ENCODE peak calls at places on chromosomes 16 and 17, in five cellular contexts. One of them, this sample, is unnamed.

GRCh38 chr16:70703041-70703834 is 17.4 kb upstream of the MTSS2 start:
- DNase-seq in activated T-cell treated with anti-CD3 and anti-CD28 coated beads, Interleukin-2, amount 50 U/mL, for 72 hours: no peak
- DNase-seq in iPS DF 19.7: no peak
- DNase-seq in NCI-H1105 treated with DMSO at 0.1 percent for 48 hours: no peak
- DNase-seq in activated CD4-positive, alpha-beta T cell treated with anti-CD3 and anti-CD28 coated beads for 24 hours: no peak
- DNase-seq in this sample: no peak

GRCh38 chr16:2333772-2334379 is 6.7 kb downstream of the ABCA3 start:
- DNase-seq in activated T-cell treated with anti-CD3 and anti-CD28 coated beads, Interleukin-2, amount 50 U/mL, for 72 hours: no peak
- DNase-seq in iPS DF 19.7: no peak
- DNase-seq in NCI-H1105 treated with DMSO at 0.1 percent for 48 hours: no peak
- DNase-seq in activated CD4-positive, alpha-beta T cell treated with anti-CD3 and anti-CD28 coated beads for 24 hours: no peak
- DNase-seq in this sample: no peak

GRCh38 chr17:40099627-40100418 is 566 bp downstream of the NR1D1 start:
- DNase-seq in activated T-cell treated with anti-CD3 and anti-CD28 coated beads, Interleukin-2, amount 50 U/mL, for 72 hours: peak; percentile 14
- DNase-seq in iPS DF 19.7: no peak
- DNase-seq in NCI-H1105 treated with DMSO at 0.1 percent for 48 hours: no peak
- DNase-seq in activated CD4-positive, alpha-beta T cell treated with anti-CD3 and anti-CD28 coated beads for 24 hours: no peak
- DNase-seq in this sample: no peak

GRCh38 chr16:3501783-3502400 is 1.1 kb downstream of the CLUAP1 start:
- DNase-seq in activated T-cell treated with anti-CD3 and anti-CD28 coated beads, Interleukin-2, amount 50 U/mL, for 72 hours: no peak
- DNase-seq in iPS DF 19.7: no peak
- DNase-seq in NCI-H1105 treated with DMSO at 0.1 percent for 48 hours: peak; percentile 28
- DNase-seq in activated CD4-positive, alpha-beta T cell treated with anti-CD3 and anti-CD28 coated beads for 24 hours: no peak
- DNase-seq in this sample: no peak

GRCh38 chr16:29761882-29762281 is 16.1 kb upstream of the C16orf54 start:
- DNase-seq in activated T-cell treated with anti-CD3 and anti-CD28 coated beads, Interleukin-2, amount 50 U/mL, for 72 hours: no peak
- DNase-seq in iPS DF 19.7: no peak
- DNase-seq in NCI-H1105 treated with DMSO at 0.1 percent for 48 hours: no peak
- DNase-seq in activated CD4-positive, alpha-beta T cell treated with anti-CD3 and anti-CD28 coated beads for 24 hours: no peak
- DNase-seq in this sample: no peak

GRCh38 chr16:20178297-20178696 is 104.6 kb upstream of the GPR139 start:
- DNase-seq in activated T-cell treated with anti-CD3 and anti-CD28 coated beads, Interleukin-2, amount 50 U/mL, for 72 hours: no peak
- DNase-seq in iPS DF 19.7: no peak
- DNase-seq in NCI-H1105 treated with DMSO at 0.1 percent for 48 hours: no peak
- DNase-seq in activated CD4-positive, alpha-beta T cell treated with anti-CD3 and anti-CD28 coated beads for 24 hours: no peak
- DNase-seq in this sample: no peak

GRCh38 chr17:15498107-15498506 is 30.7 kb upstream of the CDRT4 start:
- DNase-seq in activated T-cell treated with anti-CD3 and anti-CD28 coated beads, Interleukin-2, amount 50 U/mL, for 72 hours: no peak
- DNase-seq in iPS DF 19.7: no peak
- DNase-seq in NCI-H1105 treated with DMSO at 0.1 percent for 48 hours: no peak
- DNase-seq in activated CD4-positive, alpha-beta T cell treated with anti-CD3 and anti-CD28 coated beads for 24 hours: no peak
- DNase-seq in this sample: no peak

GRCh38 chr16:84979516-84979915 is 31.8 kb downstream of the ZDHHC7 start:
- DNase-seq in activated T-cell treated with anti-CD3 and anti-CD28 coated beads, Interleukin-2, amount 50 U/mL, for 72 hours: no peak
- DNase-seq in iPS DF 19.7: no peak
- DNase-seq in NCI-H1105 treated with DMSO at 0.1 percent for 48 hours: no peak
- DNase-seq in activated CD4-positive, alpha-beta T cell treated with anti-CD3 and anti-CD28 coated beads for 24 hours: no peak
- DNase-seq in this sample: no peak

GRCh38 chr17:39643271-39643670 is 6.3 kb downstream of the STARD3 start:
- DNase-seq in activated T-cell treated with anti-CD3 and anti-CD28 coated beads, Interleukin-2, amount 50 U/mL, for 72 hours: no peak
- DNase-seq in iPS DF 19.7: no peak
- DNase-seq in NCI-H1105 treated with DMSO at 0.1 percent for 48 hours: no peak
- DNase-seq in activated CD4-positive, alpha-beta T cell treated with anti-CD3 and anti-CD28 coated beads for 24 hours: no peak
- DNase-seq in this sample: no peak

GRCh38 chr16:24139282-24139681 is 116.9 kb upstream of the CACNG3 start:
- DNase-seq in activated T-cell treated with anti-CD3 and anti-CD28 coated beads, Interleukin-2, amount 50 U/mL, for 72 hours: peak; percentile 27
- DNase-seq in iPS DF 19.7: peak; percentile 90
- DNase-seq in NCI-H1105 treated with DMSO at 0.1 percent for 48 hours: no peak
- DNase-seq in activated CD4-positive, alpha-beta T cell treated with anti-CD3 and anti-CD28 coated beads for 24 hours: no peak
- DNase-seq in this sample: no peak